ENCODE peak calls at places on chromosome 15, in five cellular contexts. One of them, this sample, is unnamed.
A peak's percentile ranks its signal among the peaks of the same experiment; 100 is the strongest.

GRCh38 chr15:60966746-60967145 is 262.4 kb downstream of the RORA start:
- DNase-seq in Caki2: no peak
- DNase-seq in naive thymus-derived CD4-positive, alpha-beta T cell: no peak
- DNase-seq in activated CD8-positive, alpha-beta memory T cell treated with anti-CD3 and anti-CD28 coated beads for 48 hours: no peak
- DNase-seq in T-helper 1 cell: no peak
- DNase-seq in this sample: no peak

GRCh38 chr15:40844543-40844981 is 714 bp downstream of the SPINT1 start:
- DNase-seq in Caki2: no peak
- DNase-seq in naive thymus-derived CD4-positive, alpha-beta T cell: peak; percentile 30
- DNase-seq in activated CD8-positive, alpha-beta memory T cell treated with anti-CD3 and anti-CD28 coated beads for 48 hours: peak; percentile 16
- DNase-seq in T-helper 1 cell: peak; percentile 6
- DNase-seq in this sample: peak; percentile 40

GRCh38 chr15:77836116-77836798 is 203.5 kb upstream of the LINGO1 start:
- DNase-seq in Caki2: peak; percentile 13
- DNase-seq in naive thymus-derived CD4-positive, alpha-beta T cell: no peak
- DNase-seq in activated CD8-positive, alpha-beta memory T cell treated with anti-CD3 and anti-CD28 coated beads for 48 hours: no peak
- DNase-seq in T-helper 1 cell: no peak
- DNase-seq in this sample: peak; percentile 80

GRCh38 chr15:92749172-92749571 is 93.6 kb upstream of the FAM174B start:
- DNase-seq in Caki2: no peak
- DNase-seq in naive thymus-derived CD4-positive, alpha-beta T cell: no peak
- DNase-seq in activated CD8-positive, alpha-beta memory T cell treated with anti-CD3 and anti-CD28 coated beads for 48 hours: no peak
- DNase-seq in T-helper 1 cell: no peak
- DNase-seq in this sample: no peak

GRCh38 chr15:49084285-49084570 is 38.0 kb upstream of the SECISBP2L start:
- DNase-seq in Caki2: no peak
- DNase-seq in naive thymus-derived CD4-positive, alpha-beta T cell: no peak
- DNase-seq in activated CD8-positive, alpha-beta memory T cell treated with anti-CD3 and anti-CD28 coated beads for 48 hours: no peak
- DNase-seq in T-helper 1 cell: no peak
- DNase-seq in this sample: no peak

GRCh38 chr15:87752250-87752951 is 504.1 kb downstream of the NTRK3 start:
- DNase-seq in Caki2: peak; percentile 89
- DNase-seq in naive thymus-derived CD4-positive, alpha-beta T cell: no peak
- DNase-seq in activated CD8-positive, alpha-beta memory T cell treated with anti-CD3 and anti-CD28 coated beads for 48 hours: no peak
- DNase-seq in T-helper 1 cell: no peak
- DNase-seq in this sample: peak; percentile 34

GRCh38 chr15:52496175-52496574 is 32.5 kb downstream of the MYO5A start:
- DNase-seq in Caki2: no peak
- DNase-seq in naive thymus-derived CD4-positive, alpha-beta T cell: no peak
- DNase-seq in activated CD8-positive, alpha-beta memory T cell treated with anti-CD3 and anti-CD28 coated beads for 48 hours: no peak
- DNase-seq in T-helper 1 cell: no peak
- DNase-seq in this sample: no peak

GRCh38 chr15:59543721-59544547 is 67.6 kb upstream of the GCNT3 start:
- DNase-seq in Caki2: no peak
- DNase-seq in naive thymus-derived CD4-positive, alpha-beta T cell: no peak
- DNase-seq in activated CD8-positive, alpha-beta memory T cell treated with anti-CD3 and anti-CD28 coated beads for 48 hours: no peak
- DNase-seq in T-helper 1 cell: no peak
- DNase-seq in this sample: no peak

This sample was measured in AG08396.